ENCODE peak calls at places on chromosomes 4 and X, in nine cellular contexts. A, Z, H, P, N, R, V, J and T are unnamed samples.

GRCh38 chrX:28910501-28910900 is 323.3 kb downstream of the IL1RAPL1 start:
- DNase-seq in A (no peak), Z (no peak), H (no peak), P (no peak), N (no peak), R (no peak), V (no peak), J (no peak), T (no peak)

GRCh38 chrX:85244411-85245210 is 820 bp downstream of the ZNF711 start:
- DNase-seq in A (no peak), Z (peak), H (no peak), P (peak), N (no peak), R (no peak), V (peak), J (no peak), T (no peak)

GRCh38 chrX:48487362-48487785 is 11.4 kb downstream of the FTSJ1 start:
- DNase-seq in A (no peak), Z (no peak), H (no peak), P (no peak), N (no peak), R (no peak), V (no peak), J (no peak), T (peak)

GRCh38 chrX:103823591-103823990 is 8.5 kb downstream of the RAB9B start:
- DNase-seq in A (no peak), Z (no peak), H (no peak), P (no peak), N (no peak), R (no peak), V (no peak), J (no peak), T (no peak)

GRCh38 chr4:8540586-8540985 is 39.6 kb upstream of the GPR78 start:
- DNase-seq in A (no peak), Z (no peak), H (no peak), P (peak), N (no peak), R (no peak), V (no peak), J (no peak), T (no peak)

GRCh38 chrX:78307665-78308064 is 19.7 kb downstream of the CYSLTR1 start:
- DNase-seq in A (no peak), Z (no peak), H (no peak), P (no peak), N (no peak), R (no peak), V (no peak), J (no peak), T (no peak)

GRCh38 chrX:23765868-23766267 is 17.1 kb upstream of the SAT1 start:
- DNase-seq in A (no peak), Z (no peak), H (no peak), P (no peak), N (no peak), R (no peak), V (no peak), J (no peak), T (no peak)

GRCh38 chrX:85963736-85964135 is 83.6 kb downstream of the CHM start:
- DNase-seq in A (peak), Z (peak), H (no peak), P (no peak), N (no peak), R (no peak), V (no peak), J (no peak), T (peak)

GRCh38 chr4:94452476-94453300 is 946 bp downstream of the PDLIM5 start:
- DNase-seq in A (peak), Z (peak), H (no peak), P (peak), N (no peak), R (peak), V (no peak), J (peak), T (no peak)

GRCh38 chr4:15729910-15730533 is 27.2 kb downstream of the BST1 start:
- DNase-seq in A (no peak), Z (peak), H (no peak), P (no peak), N (peak), R (no peak), V (peak), J (no peak), T (no peak)

GRCh38 chrX:41457618-41458192 is 10.6 kb downstream of the NYX start:
- DNase-seq in A (no peak), Z (peak), H (no peak), P (no peak), N (no peak), R (no peak), V (peak), J (no peak), T (no peak)

GRCh38 chr4:7415927-7416686 is 18.6 kb downstream of the PSAPL1 start:
- DNase-seq in A (no peak), Z (no peak), H (no peak), P (peak), N (no peak), R (no peak), V (no peak), J (no peak), T (no peak)

GRCh38 chr4:2804449-2804972 is 11.6 kb downstream of the SH3BP2 start:
- DNase-seq in A (no peak), Z (no peak), H (no peak), P (peak), N (no peak), R (no peak), V (no peak), J (no peak), T (no peak)

GRCh38 chrX:21975827-21976226 is 35.3 kb downstream of the SMS start:
- DNase-seq in A (peak), Z (peak), H (no peak), P (no peak), N (no peak), R (no peak), V (no peak), J (no peak), T (no peak)

GRCh38 chrX:81195712-81196111 is 6.0 kb downstream of the HMGN5 start:
- DNase-seq in A (no peak), Z (peak), H (no peak), P (no peak), N (peak), R (no peak), V (peak), J (peak), T (no peak)

GRCh38 chrX:150409964-150410363 is 46.8 kb downstream of the MAMLD1 start:
- DNase-seq in A (no peak), Z (no peak), H (no peak), P (no peak), N (no peak), R (no peak), V (no peak), J (no peak), T (no peak)

GRCh38 chr4:37561803-37562207 is 124.4 kb downstream of the RELL1 start:
- DNase-seq in A (no peak), Z (peak), H (no peak), P (no peak), N (no peak), R (no peak), V (no peak), J (no peak), T (no peak)

GRCh38 chr4:12679217-12679616 is 804.9 kb downstream of the RAB28 start:
- DNase-seq in A (no peak), Z (no peak), H (no peak), P (no peak), N (no peak), R (no peak), V (no peak), J (no peak), T (no peak)

GRCh38 chrX:150197388-150197787 is 165.7 kb upstream of the MAMLD1 start:
- DNase-seq in A (no peak), Z (no peak), H (no peak), P (no peak), N (no peak), R (no peak), V (no peak), J (no peak), T (no peak)

GRCh38 chr4:141416677-141417363 is 196.1 kb downstream of the ZNF330 start:
- DNase-seq in A (no peak), Z (no peak), H (no peak), P (no peak), N (no peak), R (no peak), V (no peak), J (no peak), T (no peak)

GRCh38 chr4:111048316-111048715 is 425.4 kb upstream of the PITX2 start:
- DNase-seq in A (no peak), Z (no peak), H (no peak), P (no peak), N (no peak), R (no peak), V (no peak), J (no peak), T (no peak)

GRCh38 chr4:97670703-97671269 is 472.5 kb downstream of the STPG2 start:
- DNase-seq in A (no peak), Z (no peak), H (no peak), P (no peak), N (no peak), R (no peak), V (no peak), J (no peak), T (no peak)

GRCh38 chr4:35695401-35695800 is 548.9 kb downstream of the ARAP2 start:
- DNase-seq in A (no peak), Z (no peak), H (no peak), P (no peak), N (no peak), R (no peak), V (no peak), J (no peak), T (no peak)

GRCh38 chrX:133475521-133475920 is 60.2 kb upstream of the GPC4 start:
- DNase-seq in A (no peak), Z (no peak), H (no peak), P (no peak), N (no peak), R (no peak), V (no peak), J (no peak), T (no peak)

GRCh38 chrX:124646403-124646802 is 300.0 kb downstream of the SH2D1A start:
- DNase-seq in A (no peak), Z (no peak), H (no peak), P (no peak), N (no peak), R (no peak), V (no peak), J (no peak), T (no peak)

GRCh38 chr4:73964862-73965611 is 16.8 kb downstream of the PF4 start:
- DNase-seq in A (no peak), Z (peak), H (no peak), P (peak), N (no peak), R (no peak), V (no peak), J (no peak), T (no peak)

GRCh38 chr4:110418641-110419040 is 57.3 kb upstream of the ENPEP start:
- DNase-seq in A (no peak), Z (no peak), H (no peak), P (no peak), N (no peak), R (no peak), V (no peak), J (no peak), T (no peak)

GRCh38 chrX:124555036-124555595 is 208.8 kb downstream of the SH2D1A start:
- DNase-seq in A (no peak), Z (no peak), H (no peak), P (no peak), N (no peak), R (no peak), V (no peak), J (no peak), T (no peak)

GRCh38 chrX:31021537-31021936 is 50.3 kb downstream of the FTHL17 start:
- DNase-seq in A (no peak), Z (no peak), H (no peak), P (no peak), N (no peak), R (no peak), V (no peak), J (no peak), T (no peak)

GRCh38 chr4:169062861-169063197 is 52.8 kb upstream of the CBR4 start:
- DNase-seq in A (no peak), Z (no peak), H (no peak), P (no peak), N (no peak), R (no peak), V (no peak), J (no peak), T (no peak)

GRCh38 chr4:153222790-153223417 is 18.7 kb downstream of the TRIM2 start:
- DNase-seq in A (no peak), Z (peak), H (no peak), P (peak), N (no peak), R (peak), V (peak), J (peak), T (no peak)

GRCh38 chr4:147285751-147286150 is 195.1 kb upstream of the EDNRA start:
- DNase-seq in A (no peak), Z (no peak), H (no peak), P (no peak), N (no peak), R (no peak), V (no peak), J (no peak), T (no peak)

GRCh38 chr4:173270312-173271027 is 63.7 kb downstream of the HMGB2 start:
- DNase-seq in A (no peak), Z (no peak), H (no peak), P (no peak), N (no peak), R (no peak), V (no peak), J (no peak), T (no peak)